ENCODE peak calls at places on chromosomes 5 and 9, in ten cellular contexts. A is RWPE2; R is CD4-positive, alpha-beta memory T cell; W is neural progenitor cell; K is HepG2; M is mesendoderm; J is naive thymus-derived CD4-positive, alpha-beta T cell; C is GM06990; G is spleen; P is A673. H is an unnamed sample.

GRCh38 chr5:151954271-151954670 is 29.6 kb upstream of the GLRA1 start:
- DNase-seq in A (no peak), G (no peak), C (no peak), R (no peak), J (no peak), P (no peak), W (no peak), K (no peak), M (no peak), H (no peak)

GRCh38 chr5:120806132-120806531 is 342.0 kb downstream of the PRR16 start:
- DNase-seq in W (no peak), A (no peak), M (no peak), K (no peak), P (peak; percentile 29), R (no peak), G (no peak), J (no peak), C (no peak), H (no peak)

GRCh38 chr9:70534058-70534457 is 119.6 kb upstream of the KLF9 start:
- DNase-seq in W (no peak), A (no peak), R (no peak), M (no peak), K (no peak), J (no peak), C (no peak), G (no peak), P (no peak), H (no peak)

GRCh38 chr9:12878342-12878978 is 103.6 kb downstream of the LURAP1L start:
- DNase-seq in A (no peak), W (no peak), K (peak; percentile 11), P (no peak), J (no peak), G (no peak), R (no peak), M (peak; percentile 4), C (no peak), H (no peak)

GRCh38 chr5:178274826-178275537 is 42.4 kb upstream of the PHYKPL start:
- DNase-seq in W (no peak), J (no peak), A (peak; percentile 55), C (no peak), M (no peak), K (no peak), G (no peak), R (no peak), P (no peak), H (no peak)

GRCh38 chr5:127942246-127943060 is 141.1 kb upstream of the SLC12A2 start:
- DNase-seq in C (no peak), J (no peak), M (no peak), P (no peak), W (no peak), G (no peak), R (no peak), A (no peak), K (no peak), H (no peak)

GRCh38 chr9:86041331-86041741 is 58.0 kb downstream of the GOLM1 start:
- DNase-seq in J (no peak), M (no peak), A (no peak), W (no peak), K (no peak), C (no peak), R (no peak), G (no peak), P (no peak), H (no peak)

GRCh38 chr5:142301487-142302035 is 23.3 kb downstream of the SPRY4 start:
- DNase-seq in W (no peak), P (no peak), G (no peak), R (no peak), C (no peak), M (no peak), K (no peak), A (no peak), J (no peak), H (no peak)

GRCh38 chr5:370959-371810 is 49.7 kb downstream of the AHRR start:
- DNase-seq in P (no peak), A (peak; percentile 48), J (no peak), R (no peak), C (no peak), W (no peak), G (peak; percentile 61), M (no peak), K (no peak), H (no peak)

GRCh38 chr9:136903041-136903554 is 16.8 kb downstream of the TRAF2 start:
- DNase-seq in J (no peak), P (no peak), K (no peak), C (no peak), R (peak; percentile 33), W (no peak), A (no peak), M (no peak), G (peak; percentile 72), H (no peak)

GRCh38 chr5:96734871-96735325 is 72.7 kb downstream of the CAST start:
- DNase-seq in J (no peak), A (no peak), K (no peak), M (no peak), P (no peak), G (no peak), W (no peak), C (no peak), R (no peak), H (no peak)

GRCh38 chr5:133113331-133114061 is 61.7 kb downstream of the HSPA4 start:
- DNase-seq in M (no peak), C (no peak), K (no peak), G (no peak), W (no peak), P (no peak), J (no peak), R (no peak), A (no peak), H (no peak)

GRCh38 chr5:126002222-126002897 is 420.8 kb upstream of the GRAMD2B start:
- DNase-seq in P (peak; percentile 40), M (no peak), W (no peak), R (no peak), C (no peak), G (no peak), K (no peak), J (no peak), A (no peak), H (peak; percentile 94)

GRCh38 chr5:145718956-145719355 is 116.2 kb downstream of the PRELID2 start:
- DNase-seq in W (peak; percentile 52), R (no peak), P (peak; percentile 66), J (no peak), C (no peak), K (peak; percentile 22), A (no peak), G (no peak), M (peak; percentile 39), H (no peak)

GRCh38 chr5:150306775-150307174 is 4.1 kb upstream of the ARSI start:
- DNase-seq in R (no peak), G (no peak), K (no peak), W (no peak), M (no peak), J (no peak), A (peak; percentile 41), C (no peak), P (no peak), H (no peak)

GRCh38 chr5:43780586-43780985 is 177.6 kb downstream of the NNT start:
- DNase-seq in W (no peak), P (no peak), M (no peak), R (no peak), G (no peak), A (no peak), J (no peak), K (no peak), C (no peak), H (peak; percentile 80)

GRCh38 chr9:30197954-30198353 is 2186.5 kb upstream of the ACO1 start:
- DNase-seq in K (peak; percentile 57), C (no peak), W (peak; percentile 14), R (no peak), M (peak; percentile 40), P (peak; percentile 11), A (no peak), J (peak; percentile 3), G (no peak), H (no peak)

GRCh38 chr5:149799119-149799623 is 69.1 kb downstream of the PPARGC1B start:
- DNase-seq in W (no peak), G (no peak), P (peak; percentile 55), A (no peak), M (no peak), J (no peak), R (no peak), K (peak; percentile 21), C (no peak), H (peak; percentile 86)

GRCh38 chr9:2132484-2133082 is 117.4 kb downstream of the SMARCA2 start:
- DNase-seq in G (no peak), K (no peak), M (peak; percentile 68), C (no peak), W (peak; percentile 42), J (peak; percentile 13), R (no peak), A (no peak), P (peak; percentile 68), H (no peak)

GRCh38 chr5:115297043-115297442 is 589 bp upstream of the CCDC112 start:
- DNase-seq in P (no peak), A (no peak), G (no peak), R (no peak), W (peak; percentile 4), J (no peak), C (no peak), M (no peak), K (no peak), H (no peak)
- H3K4me3 ChIP-seq in P (no peak overlapping the region), A (peak overlapping the region; percentile 11), G (peak overlapping the region; percentile 85), R (no peak overlapping the region), W (no peak overlapping the region), J (no peak overlapping the region), C (peak overlapping the region; percentile 50), M (no peak overlapping the region), K (no peak overlapping the region), H (peak overlapping the region; percentile 37)

DNA sequence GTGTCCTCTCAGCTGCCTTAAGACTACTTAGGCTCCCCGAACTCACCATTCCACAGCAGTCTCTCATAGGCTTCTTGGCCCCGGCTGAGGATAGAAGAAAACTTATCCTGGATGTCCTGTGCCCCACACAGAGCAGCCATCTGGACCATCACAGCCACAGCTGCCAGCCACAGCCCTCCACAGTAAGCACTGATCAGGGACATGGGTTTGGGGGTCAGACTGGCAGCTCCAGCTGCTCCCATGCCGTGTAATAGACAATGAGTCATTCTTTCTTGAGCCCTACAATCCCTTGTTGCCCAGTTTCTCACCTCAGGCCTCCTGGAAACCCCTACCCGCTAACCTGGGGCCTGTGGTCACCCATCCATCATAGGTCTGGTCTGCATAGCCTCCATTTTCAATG is 5.7 kb downstream of the CREB3 start:
- DNase-seq in R (no peak), C (no peak), K (no peak), M (no peak), G (no peak), J (no peak), W (no peak), A (no peak), P (no peak), H (no peak)
- H3K36me3 ChIP-seq in R (peaks cover 63% of the 10 kb centered on the region), C (peaks cover 39% of the 10 kb centered on the region), K (peaks cover 89% of the 10 kb centered on the region), M (peaks cover 28% of the 10 kb centered on the region), G (peaks cover 93% of the 10 kb centered on the region), J (peaks cover 74% of the 10 kb centered on the region), W (no peaks in the 10 kb centered on the region), A (peaks cover 94% of the 10 kb centered on the region), P (peaks cover 71% of the 10 kb centered on the region), H (peaks cover 98% of the 10 kb centered on the region)

GRCh38 chr5:58455966-58456365 is 3.9 kb downstream of the PLK2 start:
- DNase-seq in J (no peak), R (no peak), G (no peak), C (no peak), P (no peak), M (no peak), A (no peak), K (no peak), W (no peak), H (no peak)
- H3K4me3 ChIP-seq in J (no peak overlapping the region), R (no peak overlapping the region), G (peak overlapping the region; percentile 70), C (no peak overlapping the region), P (no peak overlapping the region), M (no peak overlapping the region), A (no peak overlapping the region), K (no peak overlapping the region), W (no peak overlapping the region), H (peak overlapping the region; percentile 94)

GRCh38 chr5:41832430-41832829 is 37.8 kb downstream of the OXCT1 start:
- DNase-seq in M (no peak), W (no peak), A (no peak), G (no peak), R (no peak), C (no peak), K (no peak), P (no peak), J (no peak), H (no peak)
- H3K36me3 ChIP-seq in M (no peaks in the 10 kb centered on the region), W (no peaks in the 10 kb centered on the region), A (peaks cover 48% of the 10 kb centered on the region), G (peaks cover 72% of the 10 kb centered on the region), R (peaks cover 23% of the 10 kb centered on the region), C (no peaks in the 10 kb centered on the region), K (no peaks in the 10 kb centered on the region), P (no peaks in the 10 kb centered on the region), J (peaks cover 27% of the 10 kb centered on the region), H (peaks cover 10% of the 10 kb centered on the region)